ENCODE peak calls at places on chromosomes 16 and 17, in eight cellular contexts. V is stomach, T is GM12878, Z is adrenal gland, C is HCT116, J is IMR-90, M is uterus, Q is tibial nerve. W is an unnamed sample. For H3K4me1, the result is how much of the 10 kb centered on the place peaks cover.

GRCh38 chr16:19883296-19883951 is 1.2 kb downstream of the GPRC5B start:
- DNase-seq in Q (peak), M (peak), J (peak), V (peak), Z (peak), C (no peak), T (no peak), W (no peak)

GRCh38 chr16:85075236-85075924 is 36.9 kb downstream of the CIBAR2 start:
- DNase-seq in Q (no peak), J (no peak), T (no peak), C (no peak), V (no peak), Z (no peak), M (no peak), W (no peak)

GRCh38 chr16:23917621-23918020 is 81.8 kb downstream of the PRKCB start:
- DNase-seq in T (peak), M (no peak), Q (no peak), J (no peak), C (no peak), Z (no peak), V (no peak), W (no peak)

GRCh38 chr16:86389566-86390328 is 120.6 kb upstream of the FOXF1 start:
- DNase-seq in V (no peak), J (no peak), T (no peak), Z (no peak), C (no peak), M (peak), Q (no peak), W (no peak)

GRCh38 chr17:78272181-78272913 is 40.9 kb downstream of the TMEM235 start:
- DNase-seq in C (no peak), M (no peak), Q (no peak), T (no peak), Z (peak), V (peak), J (peak), W (peak)

GRCh38 chr16:75789237-75789636 is 62.9 kb upstream of the CPHXL start:
- DNase-seq in C (peak), T (no peak), J (peak), V (no peak), Q (no peak), M (no peak), Z (no peak), W (no peak)

GRCh38 chr17:9661027-9661426 is 15.7 kb downstream of the USP43 start:
- DNase-seq in M (no peak), T (no peak), V (no peak), C (no peak), J (no peak), Q (no peak), Z (no peak), W (no peak)

GRCh38 chr16:11916524-11917285 is 949 bp upstream of the GSPT1 start:
- DNase-seq in J (peak), M (no peak), C (no peak), Z (peak), T (no peak), V (peak), Q (no peak), W (peak)

GRCh38 chr17:55783684-55784245 is 32.9 kb downstream of the PCTP start:
- DNase-seq in V (peak), M (peak), C (no peak), Q (peak), Z (no peak), T (no peak), J (no peak), W (no peak)

GRCh38 chr16:26665166-26665939 is 401.4 kb upstream of the C16orf82 start:
- DNase-seq in T (no peak), V (no peak), C (no peak), J (no peak), M (no peak), Z (no peak), Q (no peak), W (no peak)

GRCh38 chr17:27808629-27809028 is 8.3 kb upstream of the NOS2 start:
- DNase-seq in M (no peak), Q (no peak), Z (no peak), V (no peak), C (no peak), T (peak), J (no peak), W (no peak)

GRCh38 chr17:44786551-44787081 is 27.8 kb downstream of the ADAM11 start:
- DNase-seq in Q (no peak), M (no peak), Z (no peak), J (no peak), V (no peak), T (no peak), C (no peak), W (no peak)

GRCh38 chr17:76504117-76504516 is 2.9 kb upstream of the RHBDF2 start:
- DNase-seq in T (no peak), M (no peak), J (no peak), V (no peak), C (no peak), Z (no peak), Q (no peak), W (no peak)

GRCh38 chr17:33163827-33164555 is 129.1 kb downstream of the ASIC2 start:
- DNase-seq in Q (no peak), Z (peak), C (no peak), V (no peak), J (no peak), M (peak), T (no peak), W (no peak)

GRCh38 chr16:54098247-54098646 is 188.3 kb downstream of the IRX3 start:
- DNase-seq in Z (no peak), M (no peak), V (no peak), Q (no peak), J (no peak), C (no peak), T (no peak), W (no peak)

GRCh38 chr16:5604770-5605169 is 507.2 kb upstream of the EEF2KMT start:
- DNase-seq in J (no peak), M (no peak), T (no peak), C (peak), Q (no peak), V (no peak), Z (no peak), W (no peak)

GRCh38 chr16:307691-308312 is 24.8 kb downstream of the PDIA2 start:
- DNase-seq in Z (no peak), T (no peak), J (no peak), V (no peak), C (no peak), M (no peak), Q (no peak), W (no peak)

GRCh38 chr17:33288954-33289353 is 4.1 kb downstream of the ASIC2 start:
- DNase-seq in V (no peak), C (no peak), Q (no peak), M (no peak), Z (no peak), J (no peak), T (no peak), W (no peak)

GRCh38 chr16:2335286-2335895 is 5.1 kb downstream of the ABCA3 start:
- DNase-seq in C (no peak), T (no peak), V (no peak), Q (no peak), J (no peak), M (no peak), Z (no peak), W (no peak)

DNA sequence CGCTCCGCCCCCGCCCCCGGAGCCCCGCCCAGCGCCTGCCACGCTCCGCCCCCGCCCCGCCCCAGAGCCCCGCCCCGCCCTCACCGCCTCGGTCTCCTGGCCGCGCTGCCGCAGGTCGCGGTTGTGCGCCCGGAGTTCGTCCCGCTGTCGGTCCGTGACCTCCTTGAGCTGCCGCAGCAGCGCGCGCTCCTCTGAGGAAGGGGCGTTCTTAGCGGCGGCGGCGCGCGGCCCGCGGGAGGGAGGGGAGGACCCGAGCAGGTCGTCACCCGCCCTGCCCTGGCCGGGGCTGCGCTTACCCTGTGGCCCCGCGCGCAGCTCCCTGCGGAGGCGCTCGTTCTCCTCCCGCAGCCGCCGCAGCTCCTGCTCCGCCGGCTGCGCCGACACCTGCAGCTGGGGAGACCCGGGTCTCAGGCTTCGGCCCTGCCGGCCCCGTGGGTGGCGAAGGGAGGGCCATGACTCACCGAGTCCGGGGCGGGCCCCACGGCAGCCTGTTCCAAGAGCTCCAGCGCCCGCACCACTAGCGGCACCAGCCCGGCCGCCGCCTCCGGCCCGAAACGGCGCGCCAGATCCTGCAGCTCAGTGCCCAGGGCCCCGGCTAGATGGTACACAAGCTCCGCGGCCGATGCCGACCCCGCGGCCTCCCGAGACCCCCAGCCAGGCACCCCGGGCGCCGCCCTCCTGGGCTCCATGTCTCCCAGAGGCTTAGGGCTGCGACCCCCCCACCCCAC is 386 bp downstream of the RILP start:
- DNase-seq in V (peak), Z (peak), M (peak), T (no peak), C (peak), J (peak), Q (peak), W (peak)
- TF ChIP-seq POLR2A in V (no peak), Z (peak), M (peak), T (peak), C (no peak), J (peak), Q (no peak), W (no peak)

DNA sequence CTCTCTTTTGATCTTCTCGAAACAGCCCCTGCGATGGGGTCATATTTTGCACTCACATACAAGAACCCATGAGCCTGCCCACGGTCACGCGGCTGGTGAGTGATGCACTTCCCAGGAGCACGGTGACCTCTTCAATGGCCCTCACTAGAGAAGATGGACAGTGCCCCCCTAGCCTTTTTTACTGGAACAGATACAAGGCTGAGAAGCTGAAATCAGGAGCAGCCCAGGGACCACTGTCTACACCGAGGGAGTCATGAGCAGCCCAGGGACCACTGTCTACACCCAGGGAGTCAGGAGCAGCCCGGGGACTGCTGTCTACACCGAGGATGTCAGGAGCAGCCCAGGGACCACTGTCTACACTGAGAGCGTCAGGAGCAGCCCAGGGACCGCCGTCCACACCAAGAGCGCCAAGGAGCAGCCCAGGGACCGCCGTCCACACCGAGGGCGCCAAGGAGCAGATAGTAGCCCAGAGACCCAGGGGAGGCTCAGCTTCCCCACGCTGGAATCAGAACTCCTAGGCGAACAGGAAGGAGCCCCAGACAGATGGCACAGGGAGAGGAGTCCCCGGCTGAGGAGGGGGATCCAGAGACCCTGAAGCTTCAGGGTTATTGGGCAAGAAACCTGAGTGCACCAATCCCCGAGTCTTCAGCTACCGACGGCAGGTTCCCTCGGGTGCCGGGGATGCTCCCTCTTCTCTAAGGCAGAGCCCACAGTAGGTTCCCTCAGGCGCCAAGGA is 23.8 kb downstream of the ACSF3 start:
- DNase-seq in C (no peak), J (no peak), T (no peak), Z (peak), Q (no peak), M (no peak), V (no peak), W (no peak)
- H3K4me1 ChIP-seq in C (under half), J (under half), T (under half), Z (under half), Q (under half), M (under half), V (under half), W (under half)

DNA sequence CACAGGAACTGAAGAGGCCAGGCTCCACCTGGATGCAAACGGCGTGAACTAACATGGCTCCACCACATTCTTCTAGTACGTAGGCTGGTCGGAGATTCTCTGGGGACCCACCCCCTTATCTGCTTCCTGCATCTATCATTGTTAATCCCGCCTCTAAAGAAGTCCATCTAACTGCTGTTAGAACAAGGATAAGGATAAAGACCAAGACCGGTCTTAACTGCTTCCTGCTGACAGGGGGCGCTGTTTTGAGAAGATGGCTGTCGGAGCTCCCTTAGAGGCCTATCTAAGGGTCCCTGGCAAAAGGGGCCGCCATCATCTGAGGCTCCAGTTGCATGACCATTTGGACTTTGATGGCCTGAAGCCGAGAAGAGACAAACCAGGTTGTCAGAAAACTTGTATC is 25.8 kb upstream of the TNFSF12 start:
- DNase-seq in C (peak), J (no peak), Q (no peak), T (no peak), M (no peak), Z (peak), V (peak), W (no peak)
- TF ChIP-seq CTCF in C (peak), J (peak), Q (peak), T (peak), M (peak), Z (peak), V (peak), W (peak)

GRCh38 chr17:16281351-16281750 is 64.3 kb downstream of the PIGL start:
- DNase-seq in C (no peak), Z (no peak), T (no peak), V (no peak), J (peak), M (no peak), Q (no peak), W (no peak)
- TF ChIP-seq POLR2A in C (no peak), Z (no peak), T (no peak), V (no peak), J (no peak), M (no peak), Q (no peak), W (no peak)

GRCh38 chr17:1560582-1561170 is 1.9 kb downstream of the PITPNA start:
- DNase-seq in C (no peak), V (no peak), Z (no peak), T (no peak), J (no peak), M (no peak), Q (no peak), W (no peak)

GRCh38 chr17:1559047-1559742 is 3.4 kb downstream of the PITPNA start:
- DNase-seq in J (no peak), Q (no peak), C (no peak), T (no peak), Z (no peak), V (no peak), M (no peak), W (no peak)

GRCh38 chr17:1557355-1558095 is 5.1 kb downstream of the PITPNA start:
- DNase-seq in Q (no peak), V (no peak), M (no peak), C (no peak), Z (peak), J (peak), T (no peak), W (no peak)

GRCh38 chr17:1559743-1560581 is 2.6 kb downstream of the PITPNA start:
- DNase-seq in M (no peak), Q (no peak), T (no peak), C (no peak), J (no peak), V (no peak), Z (no peak), W (no peak)

GRCh38 chr17:1558401-1558800 is 4.2 kb downstream of the PITPNA start:
- DNase-seq in T (no peak), Q (no peak), M (no peak), J (no peak), V (no peak), C (no peak), Z (no peak), W (no peak)
- H3K4me1 ChIP-seq in T (under half), Q (half or more), M (under half), J (under half), V (half or more), C (under half), Z (under half), W (under half)

GRCh38 chr17:3765981-3766380 is 35.0 kb downstream of the ITGAE start:
- DNase-seq in J (no peak), T (no peak), Z (no peak), V (no peak), Q (no peak), M (no peak), C (no peak), W (no peak)
- TF ChIP-seq CTCF in J (no peak), T (no peak), Z (no peak), V (no peak), Q (no peak), M (no peak), C (no peak), W (no peak)

DNA sequence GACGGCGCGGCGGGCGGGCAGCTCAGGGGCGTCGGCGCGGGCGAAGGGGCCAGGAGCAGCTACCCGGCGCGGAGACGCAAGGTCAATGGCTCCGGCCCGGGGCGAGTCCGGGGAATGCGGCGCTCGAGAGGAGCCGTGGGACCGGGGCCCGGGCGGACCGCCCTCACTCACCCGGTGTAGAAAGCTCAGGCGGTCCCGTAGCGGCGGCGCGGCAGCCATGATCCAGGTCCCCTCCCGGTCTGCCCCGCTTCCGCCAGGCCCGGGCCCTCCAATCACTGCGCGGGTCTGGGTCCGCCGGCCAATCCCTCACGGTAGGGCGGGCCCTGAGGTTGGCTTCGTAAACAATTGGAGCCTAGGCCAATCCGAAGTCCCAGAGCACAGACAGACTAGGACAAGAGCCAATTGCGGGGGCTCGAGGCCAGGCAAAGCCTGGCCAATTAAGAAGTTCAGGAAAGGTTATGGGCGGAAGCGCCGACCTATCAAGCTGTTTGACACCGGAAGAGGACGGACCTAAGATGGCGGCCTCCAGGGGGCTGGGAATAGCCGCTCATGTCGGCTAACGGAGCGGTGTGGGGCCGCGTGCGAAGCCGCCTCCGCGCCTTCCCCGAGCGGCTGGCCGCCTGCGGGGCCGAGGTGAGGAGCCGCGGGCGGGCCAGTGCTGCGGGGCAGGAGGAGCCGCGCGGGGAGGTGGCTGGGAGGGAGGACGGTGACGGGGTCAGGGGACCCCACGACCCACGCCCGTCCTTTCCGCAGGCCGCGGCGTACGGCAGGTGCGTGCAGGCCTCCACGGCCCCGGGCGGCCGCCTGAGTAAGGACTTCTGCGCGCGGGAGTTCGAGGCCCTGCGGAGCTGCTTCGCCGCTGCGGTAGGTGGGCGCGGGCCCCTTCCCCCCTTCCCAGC is at the start of the genes NDUFAF8 and TEPSIN:
- DNase-seq in M (peak), C (peak), J (peak), T (peak), Z (peak), Q (peak), V (peak), W (peak)
- TF ChIP-seq POLR2A in M (peak), C (peak), J (peak), T (peak), Z (peak), Q (no peak), V (no peak), W (peak)

GRCh38 chr17:38750312-38751121 is 2.0 kb upstream of the PSMB3 start:
- DNase-seq in C (no peak), T (no peak), Z (no peak), V (no peak), J (peak), M (no peak), Q (no peak), W (no peak)

GRCh38 chr17:38750044-38750311 is 1.8 kb upstream of the PCGF2 start:
- DNase-seq in C (no peak), Z (no peak), M (no peak), Q (no peak), T (no peak), J (no peak), V (no peak), W (no peak)

GRCh38 chr17:38751803-38752118 is 780 bp upstream of the PSMB3 start:
- DNase-seq in T (peak), V (peak), C (peak), M (peak), Z (peak), Q (peak), J (peak), W (peak)

GRCh38 chr17:38752119-38752929 is at the start of gene PSMB3:
- DNase-seq in M (peak), T (peak), C (peak), Q (peak), V (peak), Z (peak), J (peak), W (peak)

DNA sequence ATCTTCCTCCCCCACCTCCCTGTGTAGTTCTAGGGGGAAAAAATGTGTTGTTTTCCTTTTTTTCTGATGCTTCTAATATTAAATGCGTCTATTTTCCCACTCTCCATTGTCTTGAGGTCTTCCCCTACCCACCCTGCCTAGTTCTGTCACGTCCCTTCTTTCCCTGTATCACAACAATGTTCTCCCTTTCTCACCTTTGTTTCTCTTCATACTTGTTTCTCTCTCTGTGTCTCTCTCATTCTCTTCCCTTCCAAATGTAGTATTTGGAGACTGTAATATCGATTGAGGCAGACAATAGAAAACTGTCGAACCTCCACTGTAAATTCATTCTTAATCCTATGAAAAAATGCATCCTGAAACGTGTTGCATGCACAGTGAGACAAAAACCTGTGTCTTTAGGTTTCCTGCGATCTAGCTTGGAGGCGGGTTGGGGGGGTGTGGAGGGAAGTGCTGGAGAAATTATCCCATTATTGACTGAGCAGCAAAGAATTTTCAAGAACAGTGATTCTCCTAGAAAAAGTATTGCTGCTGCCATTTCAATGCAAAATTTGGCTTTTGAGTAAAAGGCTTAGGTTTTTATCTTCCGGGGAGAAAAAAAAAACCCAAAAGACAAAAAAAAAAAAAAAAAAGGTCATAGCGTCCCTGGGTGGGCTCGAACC is 1.3 kb upstream of the PSMB3 start:
- DNase-seq in V (no peak), C (no peak), M (no peak), Q (no peak), J (peak), Z (no peak), T (no peak), W (no peak)
- H3K4me1 ChIP-seq in V (half or more), C (under half), M (under half), Q (half or more), J (under half), Z (under half), T (under half), W (under half)

GRCh38 chr17:48972749-48973097 is 4.3 kb upstream of the GIP start:
- DNase-seq in J (no peak), Q (no peak), V (no peak), T (no peak), Z (no peak), M (no peak), C (no peak), W (no peak)
- TF ChIP-seq CTCF in J (no peak), Q (no peak), V (no peak), T (no peak), Z (no peak), M (no peak), C (no peak), W (no peak)

W was measured in breast epithelium.